ENCODE peak calls at places on chromosomes 12 and 14, in seven cellular contexts. G is uterus, L is esophagus squamous epithelium, B is colonic mucosa, W is psoas muscle, H is PC-3, T is Karpas-422. U is an unnamed sample. For H3K4me1, the result is how much of the 10 kb centered on the place peaks cover.

GRCh38 chr12:31118347-31118830 is 44.7 kb downstream of the DDX11 start:
- DNase-seq in G (peak), L (no peak), B (no peak), W (no peak), H (no peak), T (no peak), U (no peak)

GRCh38 chr12:43836455-43836989 is 641 bp downstream of the TMEM117 start:
- DNase-seq in G (no peak), L (no peak), B (peak), W (no peak), H (peak), T (no peak), U (no peak)

GRCh38 chr14:79150226-79150625 is 980.1 kb downstream of the NRXN3 start:
- DNase-seq in G (no peak), L (no peak), B (no peak), W (no peak), H (no peak), T (no peak), U (no peak)

GRCh38 chr12:51342416-51342815 is 4.1 kb downstream of the CELA1 start:
- DNase-seq in G (no peak), L (no peak), B (no peak), W (no peak), H (no peak), T (no peak), U (no peak)

GRCh38 chr14:101197595-101198397 is 294.3 kb upstream of the RTL1 start:
- DNase-seq in G (peak), L (no peak), B (no peak), W (no peak), H (no peak), T (no peak), U (no peak)

GRCh38 chr14:69040343-69040742 is 61.2 kb upstream of the ACTN1 start:
- DNase-seq in G (no peak), L (no peak), B (no peak), W (no peak), H (no peak), T (no peak), U (no peak)

GRCh38 chr12:42125372-42125767 is 19.3 kb downstream of the GXYLT1 start:
- DNase-seq in G (no peak), L (no peak), B (no peak), W (no peak), H (no peak), T (no peak), U (no peak)

GRCh38 chr12:56978397-56979138 is 21.2 kb upstream of the RDH16 start:
- DNase-seq in G (no peak), L (no peak), B (no peak), W (no peak), H (no peak), T (no peak), U (no peak)

GRCh38 chr12:319116-319515 is 56.5 kb upstream of the SLC6A13 start:
- DNase-seq in G (no peak), L (no peak), B (no peak), W (no peak), H (no peak), T (peak), U (no peak)

DNA sequence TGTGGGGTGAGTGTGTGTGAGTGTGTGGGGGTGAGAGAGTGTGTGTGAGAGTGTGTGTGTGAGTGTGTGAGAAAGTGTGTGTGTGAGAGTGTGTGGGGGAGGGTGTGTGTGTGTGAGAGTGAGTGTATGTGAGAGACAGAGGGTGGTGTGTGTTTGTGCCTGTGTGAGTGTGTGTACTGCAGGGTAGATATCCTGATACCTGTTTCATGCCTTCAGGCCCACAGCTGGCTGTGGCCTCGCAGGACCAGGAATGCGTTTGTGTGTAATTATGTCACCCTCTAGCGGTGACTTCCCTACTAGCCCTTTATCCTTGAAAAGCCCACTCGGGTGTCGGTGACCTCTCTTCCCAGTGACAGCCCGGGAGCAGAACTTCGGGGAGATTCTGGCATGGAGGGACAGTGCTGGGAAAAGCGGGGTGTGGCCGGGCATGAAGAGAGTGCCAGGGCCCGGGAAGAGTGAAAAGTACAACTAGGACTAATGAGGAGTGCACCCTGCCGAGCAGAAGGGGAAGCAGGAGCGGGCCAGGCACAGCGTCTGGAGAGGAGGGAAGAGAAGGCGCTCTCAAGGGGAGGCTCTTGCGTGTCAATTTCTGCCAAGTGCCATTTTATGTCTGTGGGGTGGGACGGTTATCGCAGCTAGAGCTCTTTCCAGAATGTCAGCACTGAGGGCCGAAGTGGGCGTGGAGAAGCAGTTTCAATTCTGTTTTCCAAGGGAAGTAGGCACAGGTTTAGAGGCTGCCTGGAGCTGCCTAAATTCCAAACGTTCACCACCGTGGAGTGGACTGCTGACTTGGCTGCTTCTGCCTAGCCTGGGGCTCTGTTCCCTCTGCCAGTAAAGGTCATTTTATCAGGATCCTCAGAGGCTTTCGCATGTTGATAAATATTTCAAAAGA is 11.0 kb upstream of the FBXL14 start:
- DNase-seq in G (peak), L (no peak), B (peak), W (peak), H (peak), T (peak), U (peak)
- H3K4me1 ChIP-seq in G (under half), L (half or more), B (under half), W (under half), H (under half), T (under half), U (under half)

GRCh38 chr12:3167636-3168035 is 90.5 kb downstream of the TSPAN9 start:
- DNase-seq in G (no peak), L (no peak), B (no peak), W (no peak), H (no peak), T (no peak), U (no peak)
- H3K4me1 ChIP-seq in G (under half), L (under half), B (under half), W (under half), H (under half), T (under half), U (under half)

GRCh38 chr12:3086729-3087323 is 9.6 kb downstream of the TSPAN9 start:
- DNase-seq in G (no peak), L (no peak), B (no peak), W (no peak), H (no peak), T (no peak), U (no peak)

GRCh38 chr12:3085341-3086125 is 8.4 kb downstream of the TSPAN9 start:
- DNase-seq in G (no peak), L (no peak), B (no peak), W (no peak), H (no peak), T (no peak), U (no peak)

GRCh38 chr12:3083949-3084348 is 6.8 kb downstream of the TSPAN9 start:
- DNase-seq in G (no peak), L (no peak), B (no peak), W (no peak), H (no peak), T (no peak), U (no peak)

GRCh38 chr12:3083241-3083921 is 6.2 kb downstream of the TSPAN9 start:
- DNase-seq in G (no peak), L (no peak), B (no peak), W (no peak), H (no peak), T (no peak), U (no peak)

DNA sequence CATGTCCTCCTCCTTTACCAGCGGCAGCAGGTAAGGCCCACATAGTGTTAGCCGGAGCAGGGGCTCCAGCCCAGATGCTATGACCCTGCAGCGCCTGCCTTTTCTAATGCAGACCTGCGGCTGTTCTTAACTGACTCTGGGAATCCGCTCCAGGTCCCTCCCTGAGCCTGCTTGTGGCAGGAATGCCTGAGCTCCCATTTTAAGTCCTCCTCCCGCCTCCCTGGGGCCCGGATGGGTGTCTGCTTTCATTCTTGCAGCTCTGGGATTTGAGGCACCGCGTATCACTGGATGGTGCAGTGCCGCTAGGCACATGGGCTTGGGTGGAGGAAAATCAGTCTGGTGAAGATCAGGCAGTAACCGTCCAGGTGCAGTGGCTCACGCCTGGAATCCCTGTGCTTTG is 7.6 kb downstream of the TSPAN9 start:
- DNase-seq in G (no peak), L (no peak), B (no peak), W (no peak), H (no peak), T (no peak), U (no peak)
- H3K4me1 ChIP-seq in G (under half), L (half or more), B (under half), W (under half), H (under half), T (under half), U (under half)

DNA sequence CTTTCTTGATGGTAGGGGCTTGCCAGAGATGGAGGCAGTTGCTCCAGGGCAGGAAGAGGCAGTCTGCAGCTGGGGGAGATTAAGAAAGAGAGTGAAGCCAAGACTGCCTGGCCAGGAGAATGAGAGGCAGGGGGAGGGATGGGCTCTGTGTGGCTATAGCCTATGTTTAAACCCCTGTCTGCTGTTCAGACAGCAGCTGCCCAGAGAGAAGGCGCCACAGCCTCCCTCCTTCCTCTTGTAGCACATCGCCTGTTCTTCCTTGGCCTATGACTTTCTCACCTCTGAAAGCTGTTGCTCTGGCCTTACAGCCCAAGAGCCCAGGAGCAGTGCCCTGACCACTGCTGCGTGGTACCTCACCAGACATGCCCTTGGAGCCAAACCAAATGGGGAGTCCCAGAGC is 61.7 kb downstream of the EMP1 start:
- DNase-seq in G (no peak), L (no peak), B (no peak), W (no peak), H (no peak), T (no peak), U (no peak)
- H3K4me1 ChIP-seq in G (under half), L (under half), B (under half), W (under half), H (under half), T (under half), U (under half)

U was measured in ascending aorta.